ENCODE peak calls at places on chromosome 14, in six cellular contexts. N is cardiac muscle cell; P is CD8-positive, alpha-beta T cell; S is body of pancreas; L is colonic mucosa; Z is A549. E is an unnamed sample.

GRCh38 chr14:35045798-35046047 is 349 bp upstream of the FAM177A1 start:
- DNase-seq in S (no peak), Z (no peak), L (no peak), P (no peak), N (no peak), E (no peak)

GRCh38 chr14:23696706-23697239 is 60.6 kb downstream of the DHRS2 start:
- DNase-seq in L (no peak), S (no peak), Z (no peak), N (no peak), P (no peak), E (no peak)

GRCh38 chr14:72801381-72801812 is 92.5 kb downstream of the DPF3 start:
- DNase-seq in P (no peak), L (no peak), Z (peak; percentile 36), N (peak; percentile 37), S (no peak), E (no peak)

GRCh38 chr14:63504628-63505027 is 38.5 kb downstream of the PPP2R5E start:
- DNase-seq in P (no peak), L (no peak), Z (peak; percentile 52), N (no peak), S (no peak), E (no peak)

GRCh38 chr14:38987781-38988180 is 115.3 kb downstream of the SEC23A start:
- DNase-seq in S (no peak), Z (no peak), P (no peak), N (no peak), L (no peak), E (no peak)

GRCh38 chr14:72942934-72943333 is 16.7 kb downstream of the DCAF4 start:
- DNase-seq in Z (no peak), P (no peak), L (no peak), S (no peak), N (no peak), E (no peak)

GRCh38 chr14:96272777-96273471 is 16.9 kb downstream of the BDKRB1 start:
- DNase-seq in S (peak; percentile 44), P (no peak), Z (no peak), L (no peak), N (no peak), E (no peak)

GRCh38 chr14:100442036-100442435 is 118.9 kb downstream of the SLC25A47 start:
- DNase-seq in N (no peak), S (no peak), Z (no peak), L (no peak), P (no peak), E (no peak)

GRCh38 chr14:57403521-57403864 is 13.1 kb downstream of the NAA30 start:
- DNase-seq in P (no peak), Z (no peak), L (no peak), S (no peak), N (no peak), E (no peak)

GRCh38 chr14:64549805-64550538 is at the start of gene PPP1R36:
- DNase-seq in L (peak; percentile 77), N (no peak), S (peak; percentile 62), Z (no peak), P (peak; percentile 39), E (no peak)

GRCh38 chr14:65957631-65958205 is 528.5 kb upstream of the CCDC196 start:
- DNase-seq in S (no peak), N (no peak), P (no peak), L (no peak), Z (no peak), E (no peak)

GRCh38 chr14:34465069-34465859 is 3.2 kb upstream of the SPTSSA start:
- DNase-seq in S (no peak), N (peak; percentile 78), L (peak; percentile 34), P (no peak), Z (no peak), E (no peak)

GRCh38 chr14:24441904-24442239 is 704 bp downstream of the SDR39U1 start:
- DNase-seq in P (no peak), S (no peak), L (no peak), Z (peak; percentile 66), N (no peak), E (no peak)

GRCh38 chr14:60485600-60486251 is at the start of gene C14orf39:
- DNase-seq in N (peak; percentile 22), P (no peak), S (no peak), L (no peak), Z (no peak), E (no peak)

DNA sequence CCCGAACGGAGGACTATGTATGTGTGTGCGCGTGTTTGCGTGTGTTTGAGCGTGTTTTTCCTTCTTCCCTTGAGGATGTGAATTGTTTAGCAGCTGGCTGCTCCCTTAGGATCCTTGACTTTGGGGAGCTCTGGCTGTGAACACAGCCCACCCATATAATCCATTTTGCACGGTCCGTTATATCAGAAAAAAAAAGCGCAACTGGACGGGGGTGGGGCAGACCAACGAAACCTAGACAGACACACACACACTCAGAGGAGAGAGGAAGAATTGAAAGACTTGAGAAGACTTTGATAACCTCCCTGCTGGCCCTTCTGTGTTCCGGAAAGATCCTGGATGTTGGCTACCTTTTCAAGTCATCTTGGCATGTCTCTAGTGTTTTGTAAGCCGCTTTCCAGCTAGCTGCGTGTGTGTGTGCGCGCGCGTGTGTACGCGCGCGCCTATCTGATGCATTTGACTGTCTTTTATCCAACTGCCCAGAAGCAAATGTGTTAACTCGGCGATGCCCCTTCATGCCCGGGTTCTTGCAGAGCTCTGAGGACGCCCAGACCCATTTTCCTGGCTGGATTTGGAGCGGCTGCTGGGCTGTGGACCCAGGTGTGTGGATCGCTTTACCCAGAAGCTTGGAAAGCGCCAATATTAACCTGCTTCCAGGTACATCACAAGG is 576 bp downstream of the LRFN5 start:
- DNase-seq in L (no peak), Z (no peak), N (no peak), P (no peak), S (no peak), E (no peak)
- H3K4me3 ChIP-seq in L (peak overlapping the region; percentile 20), Z (peak overlapping the region; percentile 43), N (peak overlapping the region; percentile 80), P (peak overlapping the region; percentile 29), S (peak overlapping the region; percentile 22), E (peak overlapping the region; percentile 92)

DNA sequence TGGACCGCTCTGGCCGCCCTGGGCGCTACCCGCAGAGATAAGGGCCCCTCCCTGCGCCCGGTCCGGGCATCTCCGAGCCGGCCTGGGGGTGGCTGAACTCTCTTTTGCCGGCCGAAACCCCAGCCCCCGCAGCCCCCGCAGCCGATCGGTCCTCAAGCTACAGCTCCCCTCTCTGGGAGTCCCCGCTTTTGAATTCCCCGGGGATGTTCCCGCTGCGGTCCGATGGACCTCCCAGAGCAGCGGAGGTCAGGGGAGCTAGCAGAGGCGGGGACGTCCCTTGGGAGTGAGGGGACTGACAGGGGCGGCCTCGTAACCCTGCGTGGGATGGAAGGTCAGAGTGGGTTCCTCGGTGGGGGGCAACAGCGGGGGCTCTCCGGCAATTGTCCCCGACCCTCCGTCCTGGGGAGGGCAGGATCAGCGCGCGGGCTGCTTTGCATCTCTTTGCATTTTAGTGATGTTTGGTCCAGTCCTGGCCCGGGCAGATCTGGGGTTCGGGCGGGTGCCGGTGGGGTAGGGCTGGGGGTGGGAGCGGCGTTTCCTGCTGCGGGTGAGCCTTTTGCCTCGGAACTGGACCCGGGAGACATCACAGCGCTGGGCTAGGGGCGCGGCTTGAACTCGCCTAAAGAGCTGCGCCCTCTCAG is at the start of gene CRIP1:
- DNase-seq in L (peak; percentile 55), P (peak; percentile 25), S (no peak), N (no peak), Z (no peak), E (no peak)
- H3K4me3 ChIP-seq in L (peak within 1 kb of the TSS; percentile 57), P (peak within 1 kb of the TSS; percentile 96), S (no peak within 1 kb of the TSS), N (peak within 1 kb of the TSS; percentile 26), Z (peak within 1 kb of the TSS; percentile 59), E (peak within 1 kb of the TSS; percentile 78)

DNA sequence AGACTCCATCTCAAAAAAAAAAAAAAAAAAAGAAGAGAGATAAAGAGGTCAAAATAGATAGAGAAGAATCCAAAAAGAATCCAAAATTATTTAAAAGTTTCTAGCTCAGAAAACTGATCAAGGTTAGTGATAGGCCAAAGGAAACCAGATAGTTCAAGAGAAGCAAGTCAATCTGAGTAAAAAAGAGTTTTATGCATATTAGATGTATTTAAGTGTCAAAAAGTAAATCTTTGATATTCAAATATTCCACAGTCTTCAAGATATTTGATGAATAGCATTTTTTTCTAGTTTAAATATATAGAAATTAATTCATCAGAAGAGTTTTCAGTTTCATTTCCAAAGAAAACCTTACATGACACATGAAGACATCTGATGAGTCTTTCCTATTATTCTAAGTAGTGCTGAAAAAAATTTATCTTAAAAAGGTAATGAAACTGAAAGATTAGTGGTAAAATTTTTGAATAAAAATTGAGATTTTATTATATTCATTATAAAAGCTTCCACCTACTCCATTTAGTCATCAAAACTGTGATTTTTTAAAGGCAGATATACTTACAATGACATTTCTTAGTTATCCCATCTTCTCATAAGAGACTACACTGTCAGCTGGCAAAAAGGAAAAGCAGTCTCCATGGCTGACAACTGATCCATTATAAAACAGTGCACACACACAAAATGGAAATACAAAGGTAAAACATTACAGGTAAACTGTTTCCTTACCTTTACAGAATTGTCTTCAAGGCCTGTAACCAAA is 68.6 kb downstream of the RPS6KA5 start:
- DNase-seq in P (no peak), N (no peak), Z (no peak), L (no peak), S (no peak), E (no peak)
- H3K4me3 ChIP-seq in P (no peak overlapping the region), N (no peak overlapping the region), Z (no peak overlapping the region), L (no peak overlapping the region), S (no peak overlapping the region), E (no peak overlapping the region)

GRCh38 chr14:75579882-75580281 is 1.5 kb downstream of the FLVCR2 start:
- DNase-seq in P (no peak), N (peak; percentile 8), L (no peak), Z (no peak), S (no peak), E (no peak)
- H3K4me3 ChIP-seq in P (no peak overlapping the region), N (no peak overlapping the region), L (peak overlapping the region; percentile 57), Z (peak overlapping the region; percentile 23), S (no peak overlapping the region), E (no peak overlapping the region)

GRCh38 chr14:103523583-103523969 is 946 bp upstream of the CKB start:
- DNase-seq in S (no peak), L (no peak), Z (no peak), N (no peak), P (no peak), E (no peak)
- H3K4me3 ChIP-seq in S (no peak overlapping the region), L (peak overlapping the region; percentile 42), Z (no peak overlapping the region), N (no peak overlapping the region), P (no peak overlapping the region), E (no peak overlapping the region)

DNA sequence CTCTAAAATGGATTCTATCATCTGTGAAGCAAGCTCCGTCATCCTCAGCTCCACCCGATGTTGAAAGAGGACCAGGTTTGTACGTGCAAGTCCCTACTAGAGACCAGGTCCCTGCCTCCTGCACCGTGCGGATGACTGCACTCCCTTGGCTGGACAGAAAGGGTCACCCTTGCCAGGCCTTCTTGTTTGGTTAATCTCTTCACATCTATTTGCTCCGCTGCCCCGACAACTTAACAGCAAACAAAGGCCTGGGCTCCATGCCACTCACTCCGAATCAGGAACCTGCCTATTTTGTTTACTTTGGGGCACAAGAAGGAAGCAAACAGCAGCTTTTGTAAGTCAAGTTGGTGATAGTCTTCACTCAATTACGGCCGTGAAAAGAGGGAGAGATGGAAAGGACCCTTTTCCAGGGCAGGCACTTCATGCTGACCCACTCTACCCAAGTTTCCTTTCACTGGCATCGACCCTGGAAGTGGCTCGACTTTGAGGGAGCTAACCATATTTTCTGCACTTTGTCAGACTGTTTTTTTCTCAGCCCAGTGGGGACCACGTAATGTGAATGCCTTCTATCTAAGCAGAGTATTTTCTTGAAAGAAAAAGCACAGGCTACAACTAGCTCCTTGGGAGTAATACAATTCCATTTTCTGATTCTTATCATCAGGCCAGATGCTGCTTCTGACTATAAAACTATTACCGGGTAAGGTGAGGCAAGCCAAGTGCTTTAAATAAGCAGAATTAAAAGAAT is 202.6 kb downstream of the FOXN3 start:
- DNase-seq in L (peak; percentile 67), N (no peak), Z (peak; percentile 49), P (no peak), S (peak; percentile 96), E (no peak)
- H3K4me3 ChIP-seq in L (no peak overlapping the region), N (no peak overlapping the region), Z (no peak overlapping the region), P (no peak overlapping the region), S (no peak overlapping the region), E (no peak overlapping the region)